ENCODE peak calls at places on chromosomes 2 and 18, in seven cellular contexts. L is GDM1; G is osteocyte; X is CD4-positive, alpha-beta T cell; T is ACHN; O is fibroblast of pulmonary artery; K is fibroblast of the aortic adventitia. U is an unnamed sample.

GRCh38 chr2:213818436-213818835 is 534.2 kb downstream of the SPAG16 start:
- DNase-seq in L (no peak), G (no peak), K (peak), O (peak), T (no peak), X (no peak), U (no peak)

GRCh38 chr2:9311488-9311887 is 104.9 kb downstream of the ASAP2 start:
- DNase-seq in G (no peak), L (no peak), O (peak), K (peak), X (no peak), T (peak), U (no peak)

GRCh38 chr2:81872043-81872442 is 1567.5 kb upstream of the LRRTM1 start:
- DNase-seq in T (no peak), X (no peak), L (no peak), O (no peak), G (no peak), K (no peak), U (no peak)

GRCh38 chr2:180046776-180047175 is 39.7 kb upstream of the CWC22 start:
- DNase-seq in G (no peak), T (no peak), K (peak), O (no peak), L (no peak), X (no peak), U (no peak)

GRCh38 chr18:73741946-73742345 is 405.7 kb downstream of the FBXO15 start:
- DNase-seq in K (peak), X (no peak), O (peak), T (no peak), G (no peak), L (no peak), U (no peak)

GRCh38 chr18:78655921-78656320 is 323.7 kb upstream of the SALL3 start:
- DNase-seq in X (no peak), G (no peak), L (no peak), K (no peak), O (no peak), T (no peak), U (no peak)

GRCh38 chr2:84077504-84077903 is 381.6 kb downstream of the SUCLG1 start:
- DNase-seq in T (peak), O (peak), X (no peak), K (no peak), L (peak), G (no peak), U (peak)

GRCh38 chr2:191150451-191151314 is at the start of gene STAT4:
- DNase-seq in K (peak), T (peak), L (peak), X (peak), O (peak), G (no peak), U (peak)

GRCh38 chr2:149017116-149017985 is 21.1 kb upstream of the LYPD6B start:
- DNase-seq in T (peak), G (peak), X (peak), L (peak), K (peak), O (peak), U (peak)

GRCh38 chr2:69131983-69132675 is 119.2 kb downstream of the ANTXR1 start:
- DNase-seq in O (no peak), X (no peak), K (no peak), T (no peak), L (no peak), G (no peak), U (no peak)

GRCh38 chr18:27249933-27250332 is 64.8 kb upstream of the CHST9 start:
- DNase-seq in T (no peak), O (no peak), G (no peak), L (no peak), X (no peak), K (no peak), U (no peak)

GRCh38 chr2:16774091-16774490 is 108.5 kb upstream of the CYRIA start:
- DNase-seq in T (no peak), G (no peak), K (peak), L (no peak), X (no peak), O (peak), U (no peak)

GRCh38 chr2:12061785-12062184 is 315.4 kb downstream of the LPIN1 start:
- DNase-seq in L (no peak), X (no peak), T (no peak), O (no peak), G (no peak), K (no peak), U (no peak)

GRCh38 chr2:120736955-120737801 is 1.5 kb downstream of the GLI2 start:
- DNase-seq in L (no peak), G (peak), O (peak), X (no peak), T (peak), K (peak), U (no peak)

GRCh38 chr18:37671530-37671929 is 105.9 kb upstream of the CELF4 start:
- DNase-seq in G (peak), O (no peak), L (no peak), K (no peak), T (no peak), X (no peak), U (no peak)

GRCh38 chr2:170432823-170433222 is 254.9 kb downstream of the MYO3B start:
- DNase-seq in L (no peak), T (no peak), K (no peak), G (no peak), X (no peak), O (no peak), U (no peak)

U was measured in HT-29.